ENCODE peak calls at places on chromosomes 7 and 10, in four cellular contexts. M is uterus, H is endothelial cell of umbilical vein, C is A549. O is an unnamed sample. For H3K4me1, the result is how much of the 10 kb centered on the place peaks cover.

GRCh38 chr7:158606111-158606510 is 18.5 kb upstream of the PTPRN2 start:
- DNase-seq in M (no peak), H (no peak), C (no peak), O (no peak)

GRCh38 chr7:94335586-94335985 is 59.1 kb upstream of the COL1A2 start:
- DNase-seq in M (no peak), H (no peak), C (no peak), O (no peak)

GRCh38 chr7:143974457-143974856 is 19.8 kb downstream of the OR2F1 start:
- DNase-seq in M (no peak), H (no peak), C (peak), O (no peak)

GRCh38 chr10:78843495-78843894 is 225.3 kb upstream of the ZMIZ1 start:
- DNase-seq in M (no peak), H (no peak), C (no peak), O (no peak)

GRCh38 chr10:87596351-87596750 is 63.3 kb upstream of the PAPSS2 start:
- DNase-seq in M (no peak), H (no peak), C (no peak), O (no peak)

GRCh38 chr10:37871568-37872251 is 14.3 kb upstream of the ZNF248 start:
- DNase-seq in M (no peak), H (no peak), C (no peak), O (no peak)

GRCh38 chr7:75905785-75906604 is 9.0 kb upstream of the POR start:
- DNase-seq in M (peak), H (no peak), C (peak), O (no peak)

GRCh38 chr10:70594161-70594560 is 8.4 kb downstream of the PRF1 start:
- DNase-seq in M (no peak), H (no peak), C (no peak), O (no peak)

GRCh38 chr7:43639858-43640491 is 57.1 kb downstream of the STK17A start:
- DNase-seq in M (no peak), H (peak), C (no peak), O (peak)

GRCh38 chr7:24669971-24670591 is 87.2 kb downstream of the GSDME start:
- DNase-seq in M (no peak), H (peak), C (no peak), O (no peak)

GRCh38 chr10:48476279-48476982 is 128.4 kb downstream of the ARHGAP22 start:
- DNase-seq in M (no peak), H (peak), C (no peak), O (no peak)

GRCh38 chr7:115724400-115725056 is 306.0 kb downstream of the TFEC start:
- DNase-seq in M (no peak), H (peak), C (no peak), O (no peak)

GRCh38 chr7:101066141-101066857 is 19.0 kb upstream of the TRIM56 start:
- DNase-seq in M (no peak), H (no peak), C (no peak), O (no peak)

GRCh38 chr10:62915192-62915591 is 99.0 kb upstream of the EGR2 start:
- DNase-seq in M (no peak), H (no peak), C (no peak), O (no peak)

GRCh38 chr7:108146070-108146842 is 16.1 kb upstream of the LAMB4 start:
- DNase-seq in M (peak), H (peak), C (peak), O (peak)

GRCh38 chr10:59606551-59606961 is 103.1 kb downstream of the SLC16A9 start:
- DNase-seq in M (no peak), H (no peak), C (no peak), O (no peak)

GRCh38 chr7:140475747-140476333 is 3.5 kb downstream of the MKRN1 start:
- DNase-seq in M (no peak), H (peak), C (peak), O (no peak)

GRCh38 chr10:77417806-77418205 is 219.8 kb downstream of the KCNMA1 start:
- DNase-seq in M (peak), H (no peak), C (no peak), O (no peak)

GRCh38 chr7:135204271-135204872 is 7.0 kb downstream of the WDR91 start:
- DNase-seq in M (no peak), H (peak), C (no peak), O (no peak)

GRCh38 chr7:134184767-134185166 is 57.6 kb downstream of the LRGUK start:
- DNase-seq in M (no peak), H (no peak), C (no peak), O (no peak)

GRCh38 chr10:49161411-49161997 is 26.7 kb downstream of the TMEM273 start:
- DNase-seq in M (no peak), H (peak), C (no peak), O (no peak)

GRCh38 chr10:74906631-74907030 is 80.2 kb downstream of the KAT6B start:
- DNase-seq in M (no peak), H (no peak), C (no peak), O (no peak)

GRCh38 chr7:28096713-28097112 is 83.9 kb downstream of the JAZF1 start:
- DNase-seq in M (peak), H (peak), C (peak), O (peak)

GRCh38 chr10:48594799-48595198 is 10.1 kb downstream of the ARHGAP22 start:
- DNase-seq in M (no peak), H (no peak), C (no peak), O (no peak)

GRCh38 chr7:35253680-35254495 is at the start of gene TBX20:
- DNase-seq in M (no peak), H (peak), C (peak), O (no peak)

GRCh38 chr10:112126901-112127300 is 56.7 kb downstream of the GPAM start:
- DNase-seq in M (no peak), H (no peak), C (no peak), O (no peak)

GRCh38 chr7:40134428-40135423 is at the start of the genes MPLKIP and SUGCT:
- DNase-seq in M (peak), H (peak), C (peak), O (peak)
- TF ChIP-seq POLR2A in M (no peak), H (peak), C (peak), O (peak)

DNA sequence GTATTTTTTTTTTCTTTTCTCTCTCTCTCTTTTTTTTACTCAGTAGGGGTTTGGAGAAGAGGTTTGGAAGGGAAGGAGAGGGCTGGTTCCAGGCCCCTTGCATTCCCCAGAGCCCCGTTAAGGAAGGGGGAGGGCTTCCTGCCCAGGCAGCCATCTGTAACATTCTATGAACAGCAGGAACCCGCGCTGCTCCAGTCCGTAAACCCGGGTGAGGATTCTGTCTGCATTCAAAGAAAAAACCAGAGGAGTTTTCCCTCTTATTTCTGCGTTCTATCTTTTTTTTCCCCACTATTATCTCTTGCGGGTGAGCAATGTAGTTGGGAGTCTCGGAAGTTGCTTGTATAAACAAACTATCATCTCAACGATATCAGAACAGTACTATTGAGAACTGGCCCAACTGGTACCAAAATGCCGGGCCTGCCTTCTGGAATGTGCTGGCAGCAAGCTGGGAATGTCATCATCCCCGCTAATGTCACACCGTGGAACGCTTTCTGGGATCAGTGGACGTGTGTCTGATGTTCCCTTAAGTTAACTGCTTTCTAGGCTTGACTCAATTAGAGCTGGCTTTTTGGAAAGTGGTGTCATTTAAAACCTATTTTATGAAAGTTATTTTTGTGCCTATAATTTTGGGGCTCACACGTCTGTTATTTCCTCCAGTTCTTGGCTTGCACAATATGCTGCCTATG is 153.1 kb upstream of the MEOX2 start:
- DNase-seq in M (peak), H (peak), C (no peak), O (no peak)
- H3K27ac ChIP-seq in M (peak), H (peak), C (no peak), O (no peak)

GRCh38 chr7:36283171-36283570 is 106.5 kb upstream of the ANLN start:
- DNase-seq in M (no peak), H (no peak), C (no peak), O (no peak)
- H3K4me1 ChIP-seq in M (under half), H (under half), C (half or more), O (under half)

GRCh38 chr10:54799491-54799890 is 1.5 kb downstream of the PCDH15 start:
- DNase-seq in M (no peak), H (no peak), C (no peak), O (no peak)

GRCh38 chr10:54797636-54798395 is 3.2 kb downstream of the PCDH15 start:
- DNase-seq in M (no peak), H (peak), C (no peak), O (no peak)

GRCh38 chr10:54796876-54797275 is 4.2 kb downstream of the PCDH15 start:
- DNase-seq in M (no peak), H (peak), C (no peak), O (no peak)

DNA sequence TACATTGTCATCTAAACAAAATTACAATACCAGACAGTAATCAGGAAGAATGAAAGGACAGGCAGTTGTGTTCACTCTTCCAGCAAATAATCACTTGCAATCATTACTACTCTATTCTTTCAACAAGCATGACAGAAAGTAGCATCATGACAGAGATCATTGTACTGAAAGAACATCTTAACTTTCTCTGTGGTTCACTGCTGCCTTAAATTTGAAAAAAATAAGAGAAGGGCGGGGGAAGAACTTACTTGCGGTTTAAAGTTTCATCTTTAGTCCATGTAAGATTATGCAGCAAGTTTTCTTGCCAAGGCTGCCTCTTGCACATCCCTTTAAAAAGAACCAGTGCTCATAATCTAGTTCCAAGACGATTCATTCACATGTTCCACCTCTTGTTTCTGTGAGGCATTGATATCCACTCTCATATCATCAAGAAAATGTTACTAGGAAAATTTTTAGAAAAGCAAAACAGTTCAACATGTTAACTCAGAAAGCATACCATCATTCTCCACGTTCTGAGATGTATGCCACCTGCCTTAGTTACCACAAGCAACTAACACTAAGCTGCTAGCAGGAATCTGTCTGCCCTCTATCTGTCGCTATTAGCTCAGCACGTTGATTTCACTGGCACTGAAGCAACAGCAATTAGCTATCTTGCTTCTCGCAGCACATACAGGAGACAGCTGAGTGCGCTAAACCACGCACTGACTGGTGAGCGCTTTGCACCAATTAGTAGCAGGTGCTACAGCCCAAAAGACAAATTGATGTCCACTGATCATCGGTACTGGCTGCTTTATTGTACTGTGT is at the start of gene PCDH15:
- DNase-seq in M (no peak), H (peak), C (no peak), O (no peak)
- TF ChIP-seq POLR2A in M (no peak), H (no peak), C (no peak), O (no peak)

DNA sequence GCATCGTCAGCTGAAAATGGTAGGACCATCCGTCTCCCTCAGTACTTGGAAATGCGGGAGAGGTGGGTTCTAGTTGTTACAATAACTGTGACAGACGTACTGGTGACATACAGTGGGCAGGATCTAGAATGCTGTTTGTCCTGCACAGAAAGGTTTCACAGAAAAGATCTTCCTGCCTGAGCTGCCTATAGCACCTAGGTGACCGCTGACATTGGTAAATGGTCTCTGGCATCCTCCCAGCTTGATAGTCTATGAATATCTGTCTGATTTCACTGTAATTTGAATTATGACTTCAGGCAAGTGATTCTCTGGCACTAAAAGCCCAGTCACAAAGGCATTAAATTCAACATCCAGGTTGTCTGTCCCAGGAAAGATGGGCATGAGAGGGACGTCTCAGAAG is 38.2 kb upstream of the CCDC3 start:
- DNase-seq in M (no peak), H (no peak), C (no peak), O (no peak)
- H3K27ac ChIP-seq in M (no peak), H (no peak), C (no peak), O (no peak)

GRCh38 chr7:50304158-50304910 is at the start of gene IKZF1:
- DNase-seq in M (peak), H (no peak), C (no peak), O (no peak)
- H3K4me1 ChIP-seq in M (under half), H (under half), C (under half), O (under half)

GRCh38 chr7:37353949-37354660 is 94.6 kb downstream of the ELMO1 start:
- DNase-seq in M (no peak), H (no peak), C (no peak), O (no peak)

GRCh38 chr7:37352251-37352650 is 96.4 kb downstream of the ELMO1 start:
- DNase-seq in M (no peak), H (no peak), C (no peak), O (no peak)

GRCh38 chr7:37349979-37350590 is 98.6 kb downstream of the ELMO1 start:
- DNase-seq in M (no peak), H (no peak), C (no peak), O (peak)

GRCh38 chr7:37354661-37355131 is 94.0 kb downstream of the ELMO1 start:
- DNase-seq in M (peak), H (peak), C (no peak), O (peak)

GRCh38 chr7:37352974-37353948 is 95.4 kb downstream of the ELMO1 start:
- DNase-seq in M (no peak), H (no peak), C (no peak), O (peak)
- TF ChIP-seq POLR2A in M (no peak), H (no peak), C (no peak), O (peak)